ENCODE peak calls at places on chromosomes 1 and 21, in five cellular contexts. J is astrocyte, K is psoas muscle, N is foreskin fibroblast, F is AG04450. A is an unnamed sample.

GRCh38 chr1:39170731-39171375 is 33.6 kb upstream of the MACF1 start:
- DNase-seq in J (no peak), K (no peak), N (peak), F (no peak), A (peak)

GRCh38 chr21:31115249-31115648 is 77.0 kb upstream of the KRTAP19-8 start:
- DNase-seq in J (no peak), K (no peak), N (no peak), F (no peak), A (no peak)

GRCh38 chr1:1000357-1001056 is 610 bp upstream of the HES4 start:
- DNase-seq in J (peak), K (peak), N (peak), F (peak), A (peak)

GRCh38 chr1:45326627-45327591 is at the start of gene HPDL:
- DNase-seq in J (peak), K (peak), N (peak), F (no peak), A (peak)

GRCh38 chr1:173039621-173040020 is 11.1 kb downstream of the TNFSF18 start:
- DNase-seq in J (no peak), K (no peak), N (peak), F (no peak), A (no peak)

GRCh38 chr1:6144175-6144574 is 35.9 kb downstream of the CHD5 start:
- DNase-seq in J (no peak), K (no peak), N (no peak), F (no peak), A (no peak)

GRCh38 chr1:41917835-41918449 is 780 bp downstream of the HIVEP3 start:
- DNase-seq in J (peak), K (peak), N (peak), F (no peak), A (peak)

GRCh38 chr1:172341697-172342096 is 78.8 kb upstream of the C1orf105 start:
- DNase-seq in J (no peak), K (no peak), N (no peak), F (no peak), A (no peak)

DNA sequence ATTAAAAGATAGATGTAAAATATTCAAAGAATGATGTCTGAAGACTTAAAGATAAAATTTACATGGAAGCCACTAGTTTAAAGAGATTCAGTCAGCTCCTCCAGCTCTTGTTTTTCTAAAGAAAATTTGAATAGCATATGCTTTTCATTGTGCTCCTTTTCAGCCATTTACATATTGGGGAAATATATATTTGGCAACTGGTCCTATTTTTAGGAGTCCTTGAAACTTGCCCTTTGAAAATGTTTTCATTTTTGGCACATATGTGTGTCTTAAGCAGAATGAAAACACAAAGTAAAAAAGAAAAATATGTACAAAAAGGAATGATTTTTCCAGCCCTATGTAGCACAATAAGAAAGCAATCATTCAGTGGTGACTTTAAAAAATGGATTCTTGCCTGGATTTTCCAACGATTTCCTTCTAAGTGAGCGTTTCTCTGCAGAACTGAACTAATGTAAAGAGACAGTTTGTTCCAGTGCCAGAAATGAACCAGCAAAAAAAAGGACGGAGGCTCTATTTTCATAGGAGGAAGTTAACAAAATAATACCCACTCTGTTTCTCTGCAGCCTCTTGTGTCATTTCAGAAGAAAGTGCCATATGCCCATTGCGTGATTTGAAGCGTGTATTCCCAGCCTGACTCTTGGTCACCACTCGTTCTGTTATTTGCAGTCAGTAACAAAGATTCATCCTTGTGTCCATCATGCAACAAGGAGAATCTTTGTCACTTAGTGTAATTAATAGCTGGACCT is 340.1 kb downstream of the SETD4 start:
- DNase-seq in J (no peak), K (no peak), N (no peak), F (no peak), A (peak)
- TF ChIP-seq CTCF in J (no peak), K (no peak), N (no peak), F (no peak), A (no peak)

DNA sequence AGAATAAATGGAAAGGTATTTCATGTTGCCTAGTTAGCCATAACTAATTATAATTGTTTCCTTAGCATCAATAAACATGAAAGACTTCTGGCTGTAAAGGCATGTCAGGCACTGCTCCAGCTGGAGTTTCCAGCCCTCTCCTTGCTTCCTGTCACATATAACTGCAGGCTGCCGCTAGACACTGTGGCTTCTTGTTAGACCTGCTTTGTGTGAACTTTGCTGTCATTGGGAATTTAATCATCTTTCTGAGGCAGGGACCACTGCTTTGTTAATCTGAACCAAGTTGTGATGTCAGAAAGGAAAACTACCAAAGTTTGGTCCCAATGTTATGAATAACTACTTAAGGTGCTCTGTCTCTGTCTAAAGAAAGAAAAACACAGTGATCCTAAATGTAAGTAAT is 90.3 kb upstream of the DUSP10 start:
- DNase-seq in J (peak), K (no peak), N (no peak), F (no peak), A (no peak)
- TF ChIP-seq CTCF in J (no peak), K (no peak), N (no peak), F (no peak), A (no peak)

GRCh38 chr1:237814319-237814924 is 76.3 kb downstream of the ZP4 start:
- DNase-seq in J (no peak), K (no peak), N (no peak), F (no peak), A (peak)
- TF ChIP-seq CTCF in J (peak), K (no peak), N (peak), F (peak), A (peak)

GRCh38 chr1:58076258-58076657 is 470.3 kb downstream of the OMA1 start:
- DNase-seq in J (no peak), K (no peak), N (no peak), F (no peak), A (no peak)
- TF ChIP-seq CTCF in J (no peak), K (no peak), N (no peak), F (no peak), A (no peak)

DNA sequence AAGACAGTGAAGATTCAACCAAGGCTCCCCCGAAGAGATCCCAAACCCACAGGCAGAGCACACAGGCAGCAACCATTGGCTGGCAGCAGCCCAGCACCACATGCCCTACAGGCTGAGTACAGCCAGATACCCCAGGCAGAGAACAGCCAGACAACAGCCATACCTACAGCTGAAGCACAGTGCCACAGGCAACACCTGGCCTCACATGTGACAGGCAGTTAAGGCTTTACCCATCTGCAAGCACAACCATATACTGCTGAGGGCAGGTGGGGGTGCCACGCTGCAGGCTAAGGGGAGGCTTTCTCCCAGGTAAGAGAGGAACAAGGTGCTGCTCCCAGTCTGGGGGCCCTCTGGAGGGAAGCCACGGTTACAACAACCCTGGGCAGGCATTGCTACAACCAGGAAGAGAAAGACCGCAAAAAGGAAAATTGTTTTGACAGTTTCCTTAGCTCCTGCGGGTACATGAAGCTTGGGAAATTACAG is 12.3 kb downstream of the CHIT1 start:
- DNase-seq in J (no peak), K (no peak), N (no peak), F (no peak), A (no peak)
- TF ChIP-seq CTCF in J (no peak), K (no peak), N (no peak), F (peak), A (peak)

DNA sequence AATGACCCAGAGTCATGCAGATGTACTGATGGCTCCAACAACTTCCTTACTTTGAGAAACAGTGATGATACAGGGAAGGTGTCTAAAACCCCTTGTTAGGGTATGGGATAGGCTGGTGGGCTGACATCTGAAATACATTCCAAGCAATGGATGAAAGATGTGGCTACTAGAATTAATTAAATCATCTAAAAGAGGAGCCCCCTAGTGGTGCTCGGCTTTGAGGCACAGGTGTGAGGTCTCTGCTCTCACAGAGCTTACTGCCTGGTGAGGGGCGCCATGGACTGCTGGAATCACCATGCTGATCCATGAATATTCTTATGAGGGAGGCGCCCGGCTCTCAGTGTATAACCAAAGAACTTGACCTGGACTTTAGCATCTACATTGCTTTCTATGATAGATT is 48.5 kb downstream of the GNG4 start:
- DNase-seq in J (no peak), K (no peak), N (peak), F (no peak), A (peak)
- TF ChIP-seq CTCF in J (peak), K (no peak), N (peak), F (peak), A (peak)

DNA sequence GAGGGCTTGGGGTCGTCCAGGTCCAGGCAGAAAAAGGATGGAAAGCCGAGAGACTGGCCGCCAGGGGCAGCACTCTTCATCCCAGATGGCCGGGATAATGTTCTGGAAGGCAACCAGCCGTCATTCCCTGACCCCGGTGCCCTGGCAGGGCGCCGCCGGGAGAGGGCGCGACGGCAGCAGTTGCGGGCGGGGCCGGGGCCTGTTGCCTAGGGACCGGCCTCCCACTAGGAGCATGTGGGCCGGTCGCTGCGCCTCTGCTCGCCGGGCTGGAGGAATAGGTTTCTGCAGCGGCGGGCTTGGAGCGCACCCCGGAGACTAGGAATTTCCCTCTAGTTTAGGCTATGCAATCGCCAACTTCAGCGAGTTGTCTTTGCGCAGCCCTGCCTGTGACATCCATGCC is 11.0 kb downstream of the DMRTB1 start:
- DNase-seq in J (peak), K (peak), N (peak), F (peak), A (peak)
- TF ChIP-seq CTCF in J (peak), K (peak), N (peak), F (peak), A (peak)

GRCh38 chr1:232627645-232628334 is 2.1 kb downstream of the SIPA1L2 start:
- DNase-seq in J (peak), K (no peak), N (peak), F (no peak), A (peak)
- TF ChIP-seq CTCF in J (peak), K (peak), N (peak), F (peak), A (peak)

DNA sequence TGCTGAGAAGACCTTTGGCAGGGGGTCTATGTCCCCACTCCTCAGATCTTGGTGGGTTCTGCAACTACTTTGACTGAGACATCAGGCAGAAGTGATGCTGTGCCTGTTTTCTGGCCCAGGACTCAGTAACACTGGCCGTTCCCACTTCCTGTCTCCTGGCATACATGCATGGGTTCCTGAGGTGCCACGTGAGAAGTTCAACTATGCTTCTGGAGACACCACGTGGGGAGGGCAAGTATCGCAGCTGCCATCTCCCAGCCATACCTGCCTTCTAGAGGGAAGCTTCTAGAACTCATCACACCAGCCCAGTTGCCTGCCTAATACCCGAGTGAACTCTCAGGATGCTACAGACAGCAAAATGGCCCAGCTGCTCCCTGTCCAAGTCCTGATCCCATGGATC is 65.8 kb downstream of the TRABD2B start:
- DNase-seq in J (no peak), K (no peak), N (peak), F (no peak), A (no peak)
- TF ChIP-seq CTCF in J (no peak), K (peak), N (no peak), F (no peak), A (no peak)

DNA sequence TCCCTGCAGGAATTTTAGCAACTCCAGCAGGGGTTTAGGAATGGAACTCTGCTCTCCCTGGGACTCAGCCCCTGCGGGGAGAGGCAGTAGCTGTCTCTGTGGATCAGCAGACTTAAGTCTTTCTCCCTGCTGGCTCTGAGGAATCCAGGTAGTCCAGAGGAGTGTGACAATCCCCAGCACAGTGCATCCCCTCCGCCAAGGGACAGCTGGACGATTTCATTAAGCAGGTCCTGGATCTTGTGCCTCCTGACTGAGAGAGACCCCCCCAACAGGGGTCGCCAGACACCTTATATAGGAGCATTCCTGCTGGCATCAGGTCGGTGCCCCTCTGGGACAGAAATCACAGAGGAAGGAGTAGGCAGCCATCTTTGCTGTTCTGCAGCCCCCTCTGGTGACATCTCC is 30.6 kb downstream of the AKT3 start:
- DNase-seq in J (no peak), K (no peak), N (no peak), F (no peak), A (no peak)
- TF ChIP-seq CTCF in J (no peak), K (no peak), N (no peak), F (no peak), A (no peak)

A was measured in fibroblast of villous mesenchyme.